ENCODE peak calls at places on chromosome 21, in five cellular contexts. G is fibroblast of lung, Q is neuronal stem cell, H is PC-9, C is A549. X is an unnamed sample.

GRCh38 chr21:38212716-38213115 is 44.1 kb upstream of the KCNJ15 start:
- DNase-seq in G (no peak), Q (no peak), H (no peak), C (no peak), X (no peak)

GRCh38 chr21:14959343-14959742 is 105.5 kb downstream of the NRIP1 start:
- DNase-seq in G (peak; percentile 48), Q (no peak), H (no peak), C (no peak), X (no peak)

GRCh38 chr21:21010698-21011097 is 12.5 kb downstream of the NCAM2 start:
- DNase-seq in G (no peak), Q (no peak), H (no peak), C (no peak), X (no peak)

GRCh38 chr21:38491536-38491935 is 6.7 kb downstream of the ERG start:
- DNase-seq in G (no peak), Q (no peak), H (no peak), C (no peak), X (no peak)

GRCh38 chr21:38095220-38095619 is 161.6 kb upstream of the KCNJ15 start:
- DNase-seq in G (peak; percentile 16), Q (no peak), H (no peak), C (no peak), X (no peak)

GRCh38 chr21:31696424-31696823 is 35.5 kb downstream of the SCAF4 start:
- DNase-seq in G (no peak), Q (no peak), H (no peak), C (no peak), X (no peak)

GRCh38 chr21:43364851-43365424 is 62.0 kb downstream of the SIK1 start:
- DNase-seq in G (no peak), Q (no peak), H (no peak), C (no peak), X (no peak)

GRCh38 chr21:24367936-24368335 is 1239.3 kb downstream of the MRPL39 start:
- DNase-seq in G (peak; percentile 43), Q (no peak), H (no peak), C (no peak), X (no peak)

GRCh38 chr21:46213620-46214286 is 14.8 kb downstream of the LSS start:
- DNase-seq in G (no peak), Q (no peak), H (no peak), C (no peak), X (no peak)

GRCh38 chr21:46093668-46094400 is 4.1 kb upstream of the COL6A2 start:
- DNase-seq in G (no peak), Q (no peak), H (no peak), C (no peak), X (no peak)

GRCh38 chr21:43372663-43373386 is 54.1 kb downstream of the SIK1 start:
- DNase-seq in G (peak; percentile 25), Q (no peak), H (peak; percentile 85), C (no peak), X (peak; percentile 96)

GRCh38 chr21:17498586-17498985 is 14.3 kb upstream of the CXADR start:
- DNase-seq in G (no peak), Q (no peak), H (no peak), C (no peak), X (no peak)

GRCh38 chr21:25818156-25818950 is 83.6 kb downstream of the GABPA start:
- DNase-seq in G (no peak), Q (no peak), H (no peak), C (no peak), X (no peak)

GRCh38 chr21:26916799-26917198 is 50.1 kb downstream of the ADAMTS5 start:
- DNase-seq in G (no peak), Q (no peak), H (no peak), C (no peak), X (no peak)

GRCh38 chr21:38159355-38159754 is 97.4 kb upstream of the KCNJ15 start:
- DNase-seq in G (peak; percentile 83), Q (peak; percentile 44), H (peak; percentile 21), C (no peak), X (peak; percentile 52)

GRCh38 chr21:42830456-42831455 is 48.6 kb downstream of the WDR4 start:
- DNase-seq in G (no peak), Q (no peak), H (no peak), C (no peak), X (no peak)

GRCh38 chr21:46071082-46071481 is 26.8 kb upstream of the COL6A2 start:
- DNase-seq in G (no peak), Q (no peak), H (no peak), C (no peak), X (no peak)

GRCh38 chr21:31078796-31079195 is 40.5 kb upstream of the KRTAP19-8 start:
- DNase-seq in G (peak; percentile 26), Q (no peak), H (no peak), C (no peak), X (no peak)

GRCh38 chr21:29265690-29266479 is 32.8 kb upstream of the BACH1 start:
- DNase-seq in G (no peak), Q (no peak), H (no peak), C (no peak), X (no peak)

GRCh38 chr21:21860888-21861287 is 862.7 kb downstream of the NCAM2 start:
- DNase-seq in G (peak; percentile 40), Q (no peak), H (no peak), C (no peak), X (no peak)

GRCh38 chr21:26790289-26790688 is 54.9 kb downstream of the ADAMTS1 start:
- DNase-seq in G (no peak), Q (no peak), H (no peak), C (no peak), X (no peak)

GRCh38 chr21:16117851-16118592 is 388.2 kb downstream of the USP25 start:
- DNase-seq in G (peak; percentile 99), Q (no peak), H (no peak), C (no peak), X (peak; percentile 1)

GRCh38 chr21:38649120-38649519 is 150.8 kb upstream of the ERG start:
- DNase-seq in G (no peak), Q (no peak), H (no peak), C (no peak), X (no peak)

GRCh38 chr21:21291883-21292569 is 293.8 kb downstream of the NCAM2 start:
- DNase-seq in G (no peak), Q (no peak), H (no peak), C (no peak), X (no peak)

GRCh38 chr21:43287974-43288755 is 119.4 kb downstream of the CRYAA start:
- DNase-seq in G (no peak), Q (no peak), H (peak; percentile 65), C (no peak), X (no peak)

GRCh38 chr21:26212220-26212619 is 41.6 kb upstream of the APP start:
- DNase-seq in G (no peak), Q (no peak), H (no peak), C (no peak), X (no peak)

GRCh38 chr21:42807938-42808613 is 71.3 kb downstream of the WDR4 start:
- DNase-seq in G (no peak), Q (no peak), H (no peak), C (no peak), X (no peak)

GRCh38 chr21:46048926-46049889 is 48.7 kb upstream of the COL6A2 start:
- DNase-seq in G (peak; percentile 100), Q (no peak), H (peak; percentile 38), C (no peak), X (peak; percentile 66)

GRCh38 chr21:46557469-46557868 is 47.4 kb downstream of the S100B start:
- DNase-seq in G (no peak), Q (no peak), H (no peak), C (no peak), X (no peak)

GRCh38 chr21:25983745-25984144 is 186.8 kb downstream of the APP start:
- DNase-seq in G (no peak), Q (no peak), H (no peak), C (no peak), X (no peak)

GRCh38 chr21:39715804-39716397 is 29.1 kb upstream of the IGSF5 start:
- DNase-seq in G (peak; percentile 21), Q (peak; percentile 44), H (peak; percentile 20), C (peak; percentile 8), X (peak; percentile 16)

GRCh38 chr21:46058339-46059145 is 39.4 kb upstream of the COL6A2 start:
- DNase-seq in G (no peak), Q (no peak), H (no peak), C (no peak), X (no peak)

GRCh38 chr21:39611547-39612190 is 1.1 kb upstream of the B3GALT5 start:
- DNase-seq in G (peak; percentile 29), Q (no peak), H (no peak), C (no peak), X (no peak)

GRCh38 chr21:34198232-34199120 is 125.1 kb downstream of the MRPS6 start:
- DNase-seq in G (no peak), Q (no peak), H (no peak), C (no peak), X (no peak)
- H3K4me1 ChIP-seq in G (peaks cover 4% of the 10 kb centered on the region), Q (peaks cover 31% of the 10 kb centered on the region), H (no peaks in the 10 kb centered on the region), C (no peaks in the 10 kb centered on the region), X (no peaks in the 10 kb centered on the region)

DNA sequence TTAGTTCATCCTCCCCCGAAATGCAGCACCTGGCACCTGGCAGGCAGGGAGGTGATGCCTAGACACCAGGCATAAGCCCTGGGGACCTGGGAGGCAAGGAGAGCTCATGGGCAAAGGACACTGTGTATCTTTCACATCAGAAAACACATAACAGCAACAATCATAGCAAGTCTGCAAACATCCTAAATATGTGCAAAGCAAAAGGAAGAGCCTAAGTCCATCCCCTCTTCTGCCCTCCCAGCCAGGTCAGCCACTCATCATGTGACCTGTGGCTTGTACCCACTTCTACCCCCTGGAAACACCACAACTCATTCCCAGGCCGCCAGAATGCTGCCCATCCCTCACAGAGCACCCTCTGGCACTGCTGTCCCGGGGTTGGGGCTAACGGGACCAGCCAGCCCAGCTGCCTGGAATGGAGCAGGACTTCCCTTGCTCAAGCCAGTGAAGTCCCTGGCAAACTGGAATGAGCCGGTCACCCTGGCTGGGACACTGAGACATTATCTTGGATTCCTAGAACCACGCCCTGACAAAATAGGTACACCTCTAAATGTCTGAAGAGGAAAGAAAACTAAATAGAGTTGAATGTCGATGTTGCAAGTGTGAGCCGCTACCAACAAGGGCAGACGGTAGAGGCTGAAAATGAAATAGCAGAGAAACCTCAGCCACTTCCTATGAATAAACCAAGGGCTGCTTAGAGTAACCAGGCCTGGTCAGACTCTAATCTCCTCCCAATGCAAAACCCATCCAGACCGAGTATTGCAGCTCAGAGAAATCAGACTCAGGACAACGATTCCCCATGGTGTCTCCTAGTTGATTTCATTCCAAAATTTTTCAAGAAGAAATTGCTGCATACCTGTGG is 29.4 kb downstream of the TMPRSS2 start:
- DNase-seq in G (no peak), Q (no peak), H (peak; percentile 25), C (no peak), X (peak; percentile 48)
- H3K4me2 ChIP-seq in G (no peak overlapping the region), Q (no peak overlapping the region), H (peak overlapping the region; percentile 23), C (no peak overlapping the region), X (no peak overlapping the region)

GRCh38 chr21:35026617-35027557 is 22.2 kb downstream of the RUNX1 start:
- DNase-seq in G (peak; percentile 74), Q (peak; percentile 21), H (no peak), C (no peak), X (no peak)
- H3K4me1 ChIP-seq in G (peaks cover 2% of the 10 kb centered on the region), Q (peaks cover 3% of the 10 kb centered on the region), H (no peaks in the 10 kb centered on the region), C (peaks cover 9% of the 10 kb centered on the region), X (no peaks in the 10 kb centered on the region)

GRCh38 chr21:41763996-41764395 is 2.9 kb downstream of the RIPK4 start:
- DNase-seq in G (no peak), Q (no peak), H (no peak), C (no peak), X (no peak)

GRCh38 chr21:41765393-41765950 is 1.4 kb downstream of the RIPK4 start:
- DNase-seq in G (no peak), Q (no peak), H (no peak), C (no peak), X (no peak)

GRCh38 chr21:41763398-41763931 is 3.4 kb downstream of the RIPK4 start:
- DNase-seq in G (no peak), Q (no peak), H (peak; percentile 46), C (no peak), X (peak; percentile 87)

GRCh38 chr21:41766051-41766882 is 585 bp downstream of the RIPK4 start:
- DNase-seq in G (no peak), Q (no peak), H (no peak), C (no peak), X (no peak)

GRCh38 chr21:41764558-41765392 is 2.1 kb downstream of the RIPK4 start:
- DNase-seq in G (no peak), Q (no peak), H (peak; percentile 38), C (no peak), X (peak; percentile 61)
- H3K4me2 ChIP-seq in G (no peak overlapping the region), Q (no peak overlapping the region), H (peak overlapping the region; percentile 96), C (peak overlapping the region; percentile 99), X (peak overlapping the region; percentile 96)